ENCODE peak calls at places on chromosomes 2 and 18, in four cellular contexts. T is effector memory CD4-positive, alpha-beta T cell; V is Karpas-422; G is transverse colon. U is an unnamed sample. For H3K9me3, the result is how much of the 10 kb centered on the place peaks cover.

GRCh38 chr18:1002653-1003178 is 98.0 kb downstream of the ADCYAP1 start:
- DNase-seq in V (no peak), T (no peak), G (no peak), U (no peak)

GRCh38 chr2:10267551-10268465 is 34.9 kb upstream of the HPCAL1 start:
- DNase-seq in T (no peak), G (peak), V (no peak), U (no peak)

GRCh38 chr2:207166349-207167128 is 791 bp upstream of the KLF7 start:
- DNase-seq in G (peak), T (peak), V (peak), U (peak)

GRCh38 chr18:22983175-22983574 is 50.0 kb downstream of the RBBP8 start:
- DNase-seq in G (no peak), T (no peak), V (peak), U (peak)

GRCh38 chr2:43174368-43175186 is 51.8 kb downstream of the ZFP36L2 start:
- DNase-seq in V (no peak), T (peak), G (peak), U (peak)

GRCh38 chr2:54570925-54571694 is 115.0 kb downstream of the SPTBN1 start:
- DNase-seq in V (no peak), G (peak), T (peak), U (peak)

GRCh38 chr2:1754461-1755170 is 10.3 kb upstream of the PXDN start:
- DNase-seq in G (no peak), T (no peak), V (no peak), U (no peak)

GRCh38 chr2:72156872-72157271 is 9.2 kb upstream of the CYP26B1 start:
- DNase-seq in T (no peak), V (no peak), G (no peak), U (no peak)

GRCh38 chr2:94977826-94978225 is 47.7 kb upstream of the MAL start:
- DNase-seq in V (no peak), G (no peak), T (no peak), U (no peak)

GRCh38 chr18:28706397-28706796 is 529.5 kb upstream of the CDH2 start:
- DNase-seq in V (no peak), T (no peak), G (no peak), U (no peak)

GRCh38 chr18:64409511-64409910 is 260.6 kb upstream of the LINC00305 start:
- DNase-seq in V (peak), T (no peak), G (no peak), U (no peak)

GRCh38 chr2:85263591-85263990 is 64.2 kb downstream of the TGOLN2 start:
- DNase-seq in V (no peak), G (no peak), T (no peak), U (no peak)

GRCh38 chr2:50957880-50958279 is 74.1 kb downstream of the NRXN1 start:
- DNase-seq in T (no peak), V (no peak), G (no peak), U (no peak)

GRCh38 chr2:207161247-207161646 is 4.5 kb downstream of the KLF7 start:
- DNase-seq in G (no peak), V (no peak), T (no peak), U (no peak)

GRCh38 chr2:174617120-174617519 is 19.5 kb upstream of the WIPF1 start:
- DNase-seq in V (no peak), G (no peak), T (no peak), U (no peak)

GRCh38 chr2:165969227-165969626 is 15.7 kb upstream of the TTC21B start:
- DNase-seq in V (no peak), G (no peak), T (no peak), U (no peak)

GRCh38 chr2:140136366-140136765 is 1356.2 kb upstream of the NXPH2 start:
- DNase-seq in T (no peak), G (no peak), V (no peak), U (no peak)

GRCh38 chr2:30948120-30948519 is 140.9 kb upstream of the CAPN13 start:
- DNase-seq in T (no peak), G (no peak), V (no peak), U (no peak)

GRCh38 chr2:114049280-114049679 is 159.4 kb downstream of the ACTR3 start:
- DNase-seq in G (no peak), V (no peak), T (no peak), U (no peak)

GRCh38 chr2:226185613-226186211 is 613.9 kb downstream of the IRS1 start:
- DNase-seq in G (no peak), T (no peak), V (no peak), U (no peak)

GRCh38 chr2:47838249-47838648 is 55.3 kb downstream of the MSH6 start:
- DNase-seq in T (no peak), V (no peak), G (no peak), U (no peak)

GRCh38 chr2:41869542-41870256 is 178.1 kb upstream of the PKDCC start:
- DNase-seq in G (peak), V (peak), T (peak), U (peak)

GRCh38 chr2:31440764-31441163 is 26.2 kb upstream of the XDH start:
- DNase-seq in V (no peak), G (no peak), T (no peak), U (no peak)

GRCh38 chr2:29215073-29215472 is 99.9 kb downstream of the CLIP4 start:
- DNase-seq in T (no peak), G (no peak), V (no peak), U (no peak)

GRCh38 chr2:42905341-42906114 is 113.1 kb upstream of the HAAO start:
- DNase-seq in V (no peak), G (no peak), T (no peak), U (no peak)

GRCh38 chr2:226758886-226759660 is 40.5 kb downstream of the IRS1 start:
- DNase-seq in V (no peak), G (no peak), T (no peak), U (no peak)

GRCh38 chr18:22552254-22552653 is 134.5 kb upstream of the CTAGE1 start:
- DNase-seq in V (no peak), T (no peak), G (no peak), U (no peak)

GRCh38 chr18:31970617-31971016 is 27.7 kb upstream of the TRAPPC8 start:
- DNase-seq in T (no peak), V (no peak), G (no peak), U (no peak)

GRCh38 chr2:73260338-73260984 is 23.8 kb downstream of the FBXO41 start:
- DNase-seq in V (peak), G (peak), T (no peak), U (no peak)

GRCh38 chr2:47237375-47238357 is 82.6 kb upstream of the STPG4 start:
- DNase-seq in T (no peak), G (no peak), V (no peak), U (no peak)

GRCh38 chr2:106130251-106130998 is 63.7 kb downstream of the UXS1 start:
- DNase-seq in V (peak), T (no peak), G (no peak), U (peak)

GRCh38 chr2:220876074-220876824 is 695.9 kb downstream of the EPHA4 start:
- DNase-seq in T (no peak), V (no peak), G (no peak), U (no peak)
- H3K9me3 ChIP-seq in T (under half), V (under half), G (under half), U (under half)

GRCh38 chr2:101901241-101901640 is 90.5 kb upstream of the IL1R2 start:
- DNase-seq in V (no peak), T (no peak), G (no peak), U (no peak)

GRCh38 chr2:101900375-101900774 is 91.4 kb upstream of the IL1R2 start:
- DNase-seq in G (no peak), T (no peak), V (no peak), U (no peak)

GRCh38 chr2:101902169-101902568 is 89.6 kb upstream of the IL1R2 start:
- DNase-seq in V (no peak), G (no peak), T (no peak), U (no peak)

GRCh38 chr2:101909760-101910159 is 82.0 kb upstream of the IL1R2 start:
- DNase-seq in G (no peak), T (no peak), V (no peak), U (no peak)

GRCh38 chr2:101905746-101906336 is 85.9 kb upstream of the IL1R2 start:
- DNase-seq in T (no peak), G (no peak), V (no peak), U (no peak)
- H3K9me3 ChIP-seq in T (under half), G (under half), V (under half), U (under half)

GRCh38 chr18:14965553-14965952 is 217.6 kb downstream of the ANKRD30B start:
- DNase-seq in G (no peak), V (no peak), T (no peak), U (no peak)

GRCh38 chr18:14969507-14969906 is 221.5 kb downstream of the ANKRD30B start:
- DNase-seq in G (no peak), T (no peak), V (peak), U (no peak)

GRCh38 chr18:14974088-14974487 is 226.1 kb downstream of the ANKRD30B start:
- DNase-seq in T (no peak), V (no peak), G (no peak), U (no peak)

GRCh38 chr18:14971461-14972185 is 223.7 kb downstream of the ANKRD30B start:
- DNase-seq in G (no peak), T (no peak), V (no peak), U (no peak)

GRCh38 chr18:14970027-14970426 is 222.1 kb downstream of the ANKRD30B start:
- DNase-seq in G (no peak), V (no peak), T (no peak), U (no peak)
- H3K9me3 ChIP-seq in G (under half), V (under half), T (under half), U (under half)

DNA sequence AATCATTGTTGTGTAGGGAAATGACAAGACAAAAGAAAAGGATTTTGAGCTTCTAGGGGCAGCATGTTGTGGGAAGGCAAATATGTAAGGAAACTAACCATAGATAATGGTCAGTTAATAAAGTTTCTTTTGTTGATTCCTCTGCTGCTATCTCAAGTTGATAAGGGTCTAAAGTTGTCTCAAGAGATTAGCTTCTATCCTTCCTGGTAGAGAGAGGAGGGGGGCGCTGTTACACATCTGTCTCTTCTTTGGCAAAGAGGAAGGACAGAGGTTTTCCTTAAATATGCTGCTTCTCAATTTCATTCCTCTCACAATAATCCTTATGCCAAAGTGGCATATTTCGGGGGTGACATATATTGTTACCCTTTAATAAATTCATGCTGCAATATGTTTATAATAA is 944.0 kb downstream of the DPP10 start:
- DNase-seq in G (no peak), V (no peak), T (no peak), U (no peak)
- H3K9me3 ChIP-seq in G (under half), V (under half), T (under half), U (under half)

GRCh38 chr18:45213040-45213333 is 402.3 kb upstream of the SLC14A2 start:
- DNase-seq in G (no peak), V (no peak), T (no peak), U (no peak)

GRCh38 chr18:45212186-45213039 is 402.9 kb upstream of the SLC14A2 start:
- DNase-seq in V (peak), T (peak), G (peak), U (peak)

GRCh38 chr18:45207328-45207727 is 407.9 kb upstream of the SLC14A2 start:
- DNase-seq in G (no peak), V (no peak), T (no peak), U (no peak)

GRCh38 chr18:45208164-45208563 is 407.1 kb upstream of the SLC14A2 start:
- DNase-seq in V (no peak), T (no peak), G (no peak), U (no peak)
- H3K9me3 ChIP-seq in V (under half), T (under half), G (under half), U (under half)

U was measured in CD8-positive, alpha-beta memory T cell.